ENCODE peak calls at places on chromosomes 16 and 17, in eight cellular contexts. One of them, this sample, is unnamed.

GRCh38 chr17:62780951-62781350 is 27.2 kb downstream of the MARCHF10 start:
- DNase-seq in osteocyte: no peak
- DNase-seq in NCI-H460: no peak
- DNase-seq in A549: no peak
- DNase-seq in activated CD8-positive, alpha-beta T cell treated with anti-CD3 and anti-CD28 coated beads, Interleukin-2, amount 10 ng/mL, durations not matched to agents 7 days and 5 days: no peak
- DNase-seq in GM12864: no peak
- DNase-seq in EL: peak
- DNase-seq in GM03348: no peak
- DNase-seq in this sample: no peak

GRCh38 chr17:57379237-57380054 is 123.1 kb downstream of the MSI2 start:
- DNase-seq in osteocyte: no peak
- DNase-seq in NCI-H460: no peak
- DNase-seq in A549: no peak
- DNase-seq in activated CD8-positive, alpha-beta T cell treated with anti-CD3 and anti-CD28 coated beads, Interleukin-2, amount 10 ng/mL, durations not matched to agents 7 days and 5 days: no peak
- DNase-seq in GM12864: no peak
- DNase-seq in EL: no peak
- DNase-seq in GM03348: no peak
- DNase-seq in this sample: no peak

GRCh38 chr16:46428108-46429061 is 192.8 kb downstream of the SHCBP1 start:
- DNase-seq in osteocyte: peak
- DNase-seq in NCI-H460: no peak
- DNase-seq in A549: no peak
- DNase-seq in activated CD8-positive, alpha-beta T cell treated with anti-CD3 and anti-CD28 coated beads, Interleukin-2, amount 10 ng/mL, durations not matched to agents 7 days and 5 days: no peak
- DNase-seq in GM12864: no peak
- DNase-seq in EL: no peak
- DNase-seq in GM03348: peak
- DNase-seq in this sample: no peak

GRCh38 chr16:57131351-57131970 is 39.1 kb downstream of the CPNE2 start:
- DNase-seq in osteocyte: no peak
- DNase-seq in NCI-H460: no peak
- DNase-seq in A549: no peak
- DNase-seq in activated CD8-positive, alpha-beta T cell treated with anti-CD3 and anti-CD28 coated beads, Interleukin-2, amount 10 ng/mL, durations not matched to agents 7 days and 5 days: peak
- DNase-seq in GM12864: no peak
- DNase-seq in EL: no peak
- DNase-seq in GM03348: no peak
- DNase-seq in this sample: peak

GRCh38 chr16:86508947-86509758 is 1.2 kb upstream of the FOXF1 start:
- DNase-seq in osteocyte: no peak
- DNase-seq in NCI-H460: peak
- DNase-seq in A549: no peak
- DNase-seq in activated CD8-positive, alpha-beta T cell treated with anti-CD3 and anti-CD28 coated beads, Interleukin-2, amount 10 ng/mL, durations not matched to agents 7 days and 5 days: no peak
- DNase-seq in GM12864: no peak
- DNase-seq in EL: peak
- DNase-seq in GM03348: peak
- DNase-seq in this sample: no peak

GRCh38 chr17:81870978-81871386 is at the start of gene ARHGDIA:
- DNase-seq in osteocyte: no peak
- DNase-seq in NCI-H460: no peak
- DNase-seq in A549: no peak
- DNase-seq in activated CD8-positive, alpha-beta T cell treated with anti-CD3 and anti-CD28 coated beads, Interleukin-2, amount 10 ng/mL, durations not matched to agents 7 days and 5 days: no peak
- DNase-seq in GM12864: no peak
- DNase-seq in EL: no peak
- DNase-seq in GM03348: no peak
- DNase-seq in this sample: no peak

GRCh38 chr17:28216528-28216927 is 102.5 kb upstream of the TMEM97 start:
- DNase-seq in osteocyte: peak
- DNase-seq in NCI-H460: peak
- DNase-seq in A549: no peak
- DNase-seq in activated CD8-positive, alpha-beta T cell treated with anti-CD3 and anti-CD28 coated beads, Interleukin-2, amount 10 ng/mL, durations not matched to agents 7 days and 5 days: no peak
- DNase-seq in GM12864: no peak
- DNase-seq in EL: peak
- DNase-seq in GM03348: peak
- DNase-seq in this sample: no peak

GRCh38 chr17:77865109-77865611 is 93.3 kb upstream of the TNRC6C start:
- DNase-seq in osteocyte: no peak
- DNase-seq in NCI-H460: no peak
- DNase-seq in A549: no peak
- DNase-seq in activated CD8-positive, alpha-beta T cell treated with anti-CD3 and anti-CD28 coated beads, Interleukin-2, amount 10 ng/mL, durations not matched to agents 7 days and 5 days: no peak
- DNase-seq in GM12864: no peak
- DNase-seq in EL: no peak
- DNase-seq in GM03348: peak
- DNase-seq in this sample: no peak

GRCh38 chr17:79779088-79779529 is 1.2 kb downstream of the CBX2 start:
- DNase-seq in osteocyte: no peak
- DNase-seq in NCI-H460: no peak
- DNase-seq in A549: no peak
- DNase-seq in activated CD8-positive, alpha-beta T cell treated with anti-CD3 and anti-CD28 coated beads, Interleukin-2, amount 10 ng/mL, durations not matched to agents 7 days and 5 days: no peak
- DNase-seq in GM12864: no peak
- DNase-seq in EL: no peak
- DNase-seq in GM03348: no peak
- DNase-seq in this sample: no peak

GRCh38 chr17:54945671-54946070 is 22.8 kb downstream of the COX11 start:
- DNase-seq in osteocyte: no peak
- DNase-seq in NCI-H460: no peak
- DNase-seq in A549: no peak
- DNase-seq in activated CD8-positive, alpha-beta T cell treated with anti-CD3 and anti-CD28 coated beads, Interleukin-2, amount 10 ng/mL, durations not matched to agents 7 days and 5 days: no peak
- DNase-seq in GM12864: no peak
- DNase-seq in EL: no peak
- DNase-seq in GM03348: peak
- DNase-seq in this sample: no peak

GRCh38 chr17:79465011-79466006 is 145.5 kb downstream of the RBFOX3 start:
- DNase-seq in osteocyte: no peak
- DNase-seq in NCI-H460: no peak
- DNase-seq in A549: no peak
- DNase-seq in activated CD8-positive, alpha-beta T cell treated with anti-CD3 and anti-CD28 coated beads, Interleukin-2, amount 10 ng/mL, durations not matched to agents 7 days and 5 days: no peak
- DNase-seq in GM12864: no peak
- DNase-seq in EL: no peak
- DNase-seq in GM03348: no peak
- DNase-seq in this sample: no peak

GRCh38 chr17:65975878-65976277 is 216.1 kb downstream of the CEP112 start:
- DNase-seq in osteocyte: no peak
- DNase-seq in NCI-H460: no peak
- DNase-seq in A549: no peak
- DNase-seq in activated CD8-positive, alpha-beta T cell treated with anti-CD3 and anti-CD28 coated beads, Interleukin-2, amount 10 ng/mL, durations not matched to agents 7 days and 5 days: no peak
- DNase-seq in GM12864: no peak
- DNase-seq in EL: no peak
- DNase-seq in GM03348: no peak
- DNase-seq in this sample: no peak

GRCh38 chr17:79338589-79338988 is 264.0 kb downstream of the ENGASE start:
- DNase-seq in osteocyte: no peak
- DNase-seq in NCI-H460: no peak
- DNase-seq in A549: peak
- DNase-seq in activated CD8-positive, alpha-beta T cell treated with anti-CD3 and anti-CD28 coated beads, Interleukin-2, amount 10 ng/mL, durations not matched to agents 7 days and 5 days: no peak
- DNase-seq in GM12864: no peak
- DNase-seq in EL: peak
- DNase-seq in GM03348: peak
- DNase-seq in this sample: no peak

GRCh38 chr16:89374393-89374948 is 115.9 kb downstream of the ANKRD11 start:
- DNase-seq in osteocyte: no peak
- DNase-seq in NCI-H460: no peak
- DNase-seq in A549: no peak
- DNase-seq in activated CD8-positive, alpha-beta T cell treated with anti-CD3 and anti-CD28 coated beads, Interleukin-2, amount 10 ng/mL, durations not matched to agents 7 days and 5 days: no peak
- DNase-seq in GM12864: no peak
- DNase-seq in EL: peak
- DNase-seq in GM03348: no peak
- DNase-seq in this sample: peak

GRCh38 chr17:74922172-74922571 is 883 bp downstream of the USH1G start:
- DNase-seq in osteocyte: no peak
- DNase-seq in NCI-H460: no peak
- DNase-seq in A549: no peak
- DNase-seq in activated CD8-positive, alpha-beta T cell treated with anti-CD3 and anti-CD28 coated beads, Interleukin-2, amount 10 ng/mL, durations not matched to agents 7 days and 5 days: no peak
- DNase-seq in GM12864: no peak
- DNase-seq in EL: no peak
- DNase-seq in GM03348: no peak
- DNase-seq in this sample: no peak

GRCh38 chr17:2025622-2026309 is 632 bp upstream of the RTN4RL1 start:
- DNase-seq in osteocyte: no peak
- DNase-seq in NCI-H460: peak
- DNase-seq in A549: peak
- DNase-seq in activated CD8-positive, alpha-beta T cell treated with anti-CD3 and anti-CD28 coated beads, Interleukin-2, amount 10 ng/mL, durations not matched to agents 7 days and 5 days: peak
- DNase-seq in GM12864: no peak
- DNase-seq in EL: peak
- DNase-seq in GM03348: peak
- DNase-seq in this sample: no peak

GRCh38 chr17:43456661-43457361 is 27.0 kb upstream of the DHX8 start:
- DNase-seq in osteocyte: no peak
- DNase-seq in NCI-H460: peak
- DNase-seq in A549: no peak
- DNase-seq in activated CD8-positive, alpha-beta T cell treated with anti-CD3 and anti-CD28 coated beads, Interleukin-2, amount 10 ng/mL, durations not matched to agents 7 days and 5 days: no peak
- DNase-seq in GM12864: no peak
- DNase-seq in EL: peak
- DNase-seq in GM03348: peak
- DNase-seq in this sample: no peak

GRCh38 chr17:70047619-70048018 is 27.4 kb upstream of the KCNJ16 start:
- DNase-seq in osteocyte: no peak
- DNase-seq in NCI-H460: no peak
- DNase-seq in A549: no peak
- DNase-seq in activated CD8-positive, alpha-beta T cell treated with anti-CD3 and anti-CD28 coated beads, Interleukin-2, amount 10 ng/mL, durations not matched to agents 7 days and 5 days: no peak
- DNase-seq in GM12864: no peak
- DNase-seq in EL: no peak
- DNase-seq in GM03348: no peak
- DNase-seq in this sample: no peak

GRCh38 chr17:55454906-55455474 is 33.4 kb upstream of the MMD start:
- DNase-seq in osteocyte: no peak
- DNase-seq in NCI-H460: no peak
- DNase-seq in A549: peak
- DNase-seq in activated CD8-positive, alpha-beta T cell treated with anti-CD3 and anti-CD28 coated beads, Interleukin-2, amount 10 ng/mL, durations not matched to agents 7 days and 5 days: no peak
- DNase-seq in GM12864: no peak
- DNase-seq in EL: peak
- DNase-seq in GM03348: peak
- DNase-seq in this sample: no peak

GRCh38 chr16:2500937-2501750 is 12.6 kb upstream of the ATP6V0C start:
- DNase-seq in osteocyte: peak
- DNase-seq in NCI-H460: peak
- DNase-seq in A549: peak
- DNase-seq in activated CD8-positive, alpha-beta T cell treated with anti-CD3 and anti-CD28 coated beads, Interleukin-2, amount 10 ng/mL, durations not matched to agents 7 days and 5 days: peak
- DNase-seq in GM12864: no peak
- DNase-seq in EL: peak
- DNase-seq in GM03348: peak
- DNase-seq in this sample: peak

GRCh38 chr16:88924834-88925539 is 52.0 kb downstream of the CBFA2T3 start:
- DNase-seq in osteocyte: peak
- DNase-seq in NCI-H460: peak
- DNase-seq in A549: peak
- DNase-seq in activated CD8-positive, alpha-beta T cell treated with anti-CD3 and anti-CD28 coated beads, Interleukin-2, amount 10 ng/mL, durations not matched to agents 7 days and 5 days: no peak
- DNase-seq in GM12864: no peak
- DNase-seq in EL: peak
- DNase-seq in GM03348: peak
- DNase-seq in this sample: no peak

GRCh38 chr17:39306509-39307212 is 80.9 kb upstream of the STAC2 start:
- DNase-seq in osteocyte: no peak
- DNase-seq in NCI-H460: no peak
- DNase-seq in A549: no peak
- DNase-seq in activated CD8-positive, alpha-beta T cell treated with anti-CD3 and anti-CD28 coated beads, Interleukin-2, amount 10 ng/mL, durations not matched to agents 7 days and 5 days: no peak
- DNase-seq in GM12864: no peak
- DNase-seq in EL: peak
- DNase-seq in GM03348: peak
- DNase-seq in this sample: no peak

GRCh38 chr17:47732399-47733046 is 513 bp upstream of the TBX21 start:
- DNase-seq in osteocyte: no peak
- DNase-seq in NCI-H460: no peak
- DNase-seq in A549: no peak
- DNase-seq in activated CD8-positive, alpha-beta T cell treated with anti-CD3 and anti-CD28 coated beads, Interleukin-2, amount 10 ng/mL, durations not matched to agents 7 days and 5 days: no peak
- DNase-seq in GM12864: no peak
- DNase-seq in EL: no peak
- DNase-seq in GM03348: no peak
- DNase-seq in this sample: no peak

GRCh38 chr17:30290696-30291570 is 811 bp downstream of the BLMH start:
- DNase-seq in osteocyte: no peak
- DNase-seq in NCI-H460: peak
- DNase-seq in A549: peak
- DNase-seq in activated CD8-positive, alpha-beta T cell treated with anti-CD3 and anti-CD28 coated beads, Interleukin-2, amount 10 ng/mL, durations not matched to agents 7 days and 5 days: peak
- DNase-seq in GM12864: no peak
- DNase-seq in EL: peak
- DNase-seq in GM03348: peak
- DNase-seq in this sample: no peak

GRCh38 chr16:4911831-4912422 is 25.0 kb downstream of the PPL start:
- DNase-seq in osteocyte: no peak
- DNase-seq in NCI-H460: no peak
- DNase-seq in A549: no peak
- DNase-seq in activated CD8-positive, alpha-beta T cell treated with anti-CD3 and anti-CD28 coated beads, Interleukin-2, amount 10 ng/mL, durations not matched to agents 7 days and 5 days: no peak
- DNase-seq in GM12864: no peak
- DNase-seq in EL: peak
- DNase-seq in GM03348: peak
- DNase-seq in this sample: no peak

GRCh38 chr17:77607606-77608005 is 350.9 kb upstream of the TNRC6C start:
- DNase-seq in osteocyte: peak
- DNase-seq in NCI-H460: no peak
- DNase-seq in A549: no peak
- DNase-seq in activated CD8-positive, alpha-beta T cell treated with anti-CD3 and anti-CD28 coated beads, Interleukin-2, amount 10 ng/mL, durations not matched to agents 7 days and 5 days: no peak
- DNase-seq in GM12864: no peak
- DNase-seq in EL: no peak
- DNase-seq in GM03348: no peak
- DNase-seq in this sample: no peak

GRCh38 chr17:29592850-29593545 is at the start of gene ANKRD13B:
- DNase-seq in osteocyte: no peak
- DNase-seq in NCI-H460: no peak
- DNase-seq in A549: no peak
- DNase-seq in activated CD8-positive, alpha-beta T cell treated with anti-CD3 and anti-CD28 coated beads, Interleukin-2, amount 10 ng/mL, durations not matched to agents 7 days and 5 days: peak
- DNase-seq in GM12864: no peak
- DNase-seq in EL: peak
- DNase-seq in GM03348: peak
- DNase-seq in this sample: peak

GRCh38 chr17:8109669-8110455 is 8.5 kb downstream of the ALOXE3 start:
- DNase-seq in osteocyte: no peak
- DNase-seq in NCI-H460: no peak
- DNase-seq in A549: peak
- DNase-seq in activated CD8-positive, alpha-beta T cell treated with anti-CD3 and anti-CD28 coated beads, Interleukin-2, amount 10 ng/mL, durations not matched to agents 7 days and 5 days: peak
- DNase-seq in GM12864: no peak
- DNase-seq in EL: peak
- DNase-seq in GM03348: peak
- DNase-seq in this sample: peak

GRCh38 chr17:82374626-82375331 is 3.2 kb downstream of the UTS2R start:
- DNase-seq in osteocyte: no peak
- DNase-seq in NCI-H460: no peak
- DNase-seq in A549: no peak
- DNase-seq in activated CD8-positive, alpha-beta T cell treated with anti-CD3 and anti-CD28 coated beads, Interleukin-2, amount 10 ng/mL, durations not matched to agents 7 days and 5 days: no peak
- DNase-seq in GM12864: no peak
- DNase-seq in EL: no peak
- DNase-seq in GM03348: no peak
- DNase-seq in this sample: no peak